ENCODE peak calls at places on chromosomes 13 and 19, in nine cellular contexts. N is SW 1271, R is posterior cingulate gyrus, P is A172, W is NCI-H2029 treated with DMSO at 0.1 percent for 48 hours, B is SK-MEL-5, V is NT2/D1, T is tibial artery, F is ascending aorta. A is an unnamed sample.

GRCh38 chr19:39372047-39372802 is 18.7 kb downstream of the PAF1 start:
- DNase-seq in P (peak; percentile 92), R (no peak), W (no peak), B (no peak), F (peak; percentile 93), V (no peak), T (peak; percentile 93), N (no peak), A (peak; percentile 80)

GRCh38 chr13:71580614-71581013 is 286.4 kb downstream of the DACH1 start:
- DNase-seq in B (no peak), V (no peak), F (no peak), P (no peak), N (no peak), T (no peak), R (no peak), W (no peak), A (no peak)

GRCh38 chr19:49808762-49809154 is 4.3 kb downstream of the FUZ start:
- DNase-seq in V (no peak), T (peak; percentile 97), N (no peak), F (peak; percentile 96), R (peak; percentile 86), W (peak; percentile 87), P (no peak), B (peak; percentile 82), A (peak; percentile 94)

GRCh38 chr13:113948034-113948742 is 25.7 kb downstream of the C13orf46 start:
- DNase-seq in R (no peak), P (no peak), T (no peak), F (no peak), B (no peak), W (no peak), V (no peak), N (no peak), A (peak; percentile 49)

GRCh38 chr19:7680606-7681335 is at the start of gene TRAPPC5:
- DNase-seq in V (peak; percentile 51), P (peak; percentile 41), N (peak; percentile 58), T (peak; percentile 89), B (peak; percentile 71), R (peak; percentile 78), F (peak; percentile 91), W (peak; percentile 41), A (peak; percentile 89)

GRCh38 chr19:18469245-18470107 is 31.5 kb upstream of the ISYNA1 start:
- DNase-seq in P (no peak), N (peak; percentile 23), V (peak; percentile 56), F (peak; percentile 80), B (peak; percentile 63), W (no peak), R (peak; percentile 65), T (no peak), A (peak; percentile 77)

GRCh38 chr13:110409581-110409992 is 102.5 kb downstream of the COL4A2 start:
- DNase-seq in N (no peak), F (peak; percentile 84), P (peak; percentile 96), T (peak; percentile 83), B (no peak), W (no peak), R (no peak), V (no peak), A (peak; percentile 31)

GRCh38 chr13:36154567-36155231 is 23.5 kb upstream of the DCLK1 start:
- DNase-seq in T (no peak), V (no peak), W (no peak), B (no peak), F (no peak), N (no peak), P (no peak), R (no peak), A (no peak)

GRCh38 chr19:50333235-50333736 is 4.1 kb upstream of the KCNC3 start:
- DNase-seq in N (peak; percentile 80), F (peak; percentile 92), B (peak; percentile 94), T (peak; percentile 84), P (peak; percentile 92), W (peak; percentile 95), V (no peak), R (peak; percentile 89), A (peak; percentile 91)

GRCh38 chr13:31207630-31208549 is 8.1 kb downstream of the B3GLCT start:
- DNase-seq in T (no peak), R (no peak), P (no peak), N (no peak), F (no peak), V (no peak), W (peak; percentile 15), B (no peak), A (peak; percentile 36)

GRCh38 chr19:53467138-53467502 is 413 bp upstream of the ZNF813 start:
- DNase-seq in R (no peak), B (no peak), V (no peak), F (peak; percentile 63), P (no peak), N (no peak), W (no peak), T (peak; percentile 68), A (no peak)

GRCh38 chr19:4077800-4078683 is 11.3 kb upstream of the ZBTB7A start:
- DNase-seq in N (no peak), V (no peak), P (no peak), R (no peak), W (no peak), B (peak; percentile 44), T (no peak), F (no peak), A (no peak)

GRCh38 chr13:90454002-90454636 is 893.4 kb upstream of the MIR17HG start:
- DNase-seq in N (no peak), W (no peak), V (no peak), F (no peak), T (no peak), R (no peak), B (no peak), P (no peak), A (no peak)